ENCODE peak calls at places on chromosomes 4 and X, in eight cellular contexts. J is neuronal stem cell, T is osteoblast, Y is astrocyte of the cerebellum, L is hepatocyte, S is heart left ventricle, E is BE2C, K is GM12864. X is an unnamed sample.

GRCh38 chrX:23901805-23902204 is 5.9 kb downstream of the APOO start:
- DNase-seq in S (peak; percentile 40), E (peak; percentile 47), K (no peak), T (no peak), J (peak; percentile 26), Y (peak; percentile 60), L (peak; percentile 90), X (peak; percentile 82)

GRCh38 chr4:182494103-182494502 is 250.9 kb downstream of the TENM3 start:
- DNase-seq in Y (no peak), J (no peak), K (no peak), S (no peak), E (no peak), L (no peak), T (no peak), X (no peak)

GRCh38 chr4:78510681-78511080 is 40.9 kb upstream of the ANXA3 start:
- DNase-seq in T (no peak), S (no peak), E (no peak), L (no peak), Y (no peak), K (no peak), J (no peak), X (no peak)

GRCh38 chr4:72876946-72877345 is 192.6 kb downstream of the COX18 start:
- DNase-seq in J (no peak), Y (no peak), K (no peak), S (no peak), L (no peak), T (no peak), E (no peak), X (no peak)

GRCh38 chr4:85953651-85954018 is 406.2 kb downstream of the MAPK10 start:
- DNase-seq in L (peak; percentile 32), Y (no peak), E (no peak), S (no peak), J (no peak), T (peak; percentile 52), K (no peak), X (peak; percentile 61)

GRCh38 chr4:141425124-141425523 is 204.4 kb downstream of the ZNF330 start:
- DNase-seq in J (no peak), E (no peak), S (no peak), K (no peak), L (no peak), Y (peak; percentile 77), T (no peak), X (peak; percentile 68)

GRCh38 chrX:22748093-22748999 is 251.4 kb upstream of the DDX53 start:
- DNase-seq in K (no peak), E (peak; percentile 50), T (no peak), L (peak; percentile 72), J (peak; percentile 18), S (peak; percentile 26), Y (peak; percentile 13), X (peak; percentile 75)

GRCh38 chr4:91116861-91117260 is 989.7 kb downstream of the CCSER1 start:
- DNase-seq in S (no peak), Y (peak; percentile 6), L (peak; percentile 8), J (no peak), E (no peak), K (no peak), T (no peak), X (peak; percentile 7)

GRCh38 chrX:119655125-119655524 is 37.8 kb downstream of the SEPTIN6 start:
- DNase-seq in S (peak; percentile 41), L (peak; percentile 64), K (no peak), Y (peak; percentile 13), E (peak; percentile 67), J (no peak), T (peak; percentile 92), X (peak; percentile 77)

GRCh38 chrX:13489451-13489850 is 80.0 kb upstream of the EGFL6 start:
- DNase-seq in J (no peak), T (no peak), S (no peak), K (no peak), L (no peak), E (no peak), Y (peak; percentile 27), X (peak; percentile 61)

GRCh38 chr4:172692701-172693100 is 475.9 kb upstream of the GALNT7 start:
- DNase-seq in S (no peak), E (no peak), Y (no peak), L (no peak), K (no peak), T (no peak), J (no peak), X (no peak)
- H3K4me3 ChIP-seq in S (no peak overlapping the region), E (no peak overlapping the region), Y (no peak overlapping the region), L (no peak overlapping the region), K (no peak overlapping the region), T (no peak overlapping the region), J (no peak overlapping the region), X (no peak overlapping the region)

GRCh38 chr4:94762326-94762725 is 4.6 kb downstream of the BMPR1B start:
- DNase-seq in S (no peak), L (no peak), T (no peak), Y (no peak), K (no peak), E (no peak), J (no peak), X (no peak)

GRCh38 chr4:94759767-94760211 is 2.0 kb downstream of the BMPR1B start:
- DNase-seq in S (no peak), L (no peak), J (no peak), Y (no peak), T (peak; percentile 52), K (no peak), E (no peak), X (no peak)

GRCh38 chr4:94758141-94758699 is 465 bp downstream of the BMPR1B start:
- DNase-seq in J (peak; percentile 42), T (peak; percentile 90), E (peak; percentile 86), L (peak; percentile 54), Y (no peak), K (no peak), S (no peak), X (peak; percentile 72)

GRCh38 chr4:94758700-94759399 is 1.1 kb downstream of the BMPR1B start:
- DNase-seq in K (no peak), J (peak; percentile 15), T (no peak), E (peak; percentile 46), Y (no peak), S (no peak), L (no peak), X (no peak)

DNA sequence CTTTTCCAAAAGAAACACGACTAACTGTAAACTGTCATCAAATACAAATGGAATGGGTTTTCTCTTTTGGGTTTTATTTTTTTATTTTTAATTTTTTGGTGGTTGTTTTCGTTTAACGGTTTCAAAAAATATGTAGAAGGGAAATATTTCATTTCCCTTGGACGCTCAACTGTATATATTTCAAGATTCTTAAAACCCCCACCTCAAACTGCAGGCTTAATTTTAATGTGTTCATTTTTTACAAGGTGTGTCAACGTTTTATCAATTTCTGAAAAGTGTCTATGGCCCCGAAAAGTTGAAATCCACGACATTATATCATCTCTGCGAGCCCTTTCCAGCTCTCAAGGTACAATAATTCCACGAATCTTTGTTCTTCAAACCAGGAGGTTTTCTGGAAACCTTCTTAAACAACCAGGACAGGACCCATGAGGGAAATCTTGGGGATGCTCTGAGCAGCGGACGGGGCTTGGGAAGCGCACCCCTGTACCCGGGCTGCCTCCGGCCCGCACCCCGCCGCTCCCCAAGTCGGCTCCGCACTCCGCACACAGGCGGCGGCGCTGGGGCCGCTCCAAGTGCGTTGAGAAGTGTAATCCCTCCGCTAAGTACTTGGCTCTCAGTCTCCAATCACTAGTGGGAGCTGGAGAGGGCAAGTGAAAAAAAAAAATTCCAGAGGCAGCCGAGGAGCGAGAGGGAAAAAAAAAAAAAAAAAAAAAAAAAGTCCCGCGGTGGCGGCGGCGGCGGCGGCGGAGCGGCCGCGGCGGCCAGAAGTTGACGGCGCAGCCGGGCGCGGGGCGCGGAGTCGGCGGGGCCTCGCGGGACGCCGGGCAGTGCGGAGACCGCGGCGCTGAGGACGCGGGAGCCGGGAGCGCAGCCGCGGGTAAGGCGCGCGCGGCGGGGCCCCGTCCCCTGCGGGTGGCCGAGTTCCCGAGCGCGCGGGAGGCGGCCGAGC is at the start of gene BMPR1B:
- DNase-seq in T (no peak), L (peak; percentile 62), S (no peak), J (peak; percentile 67), Y (peak; percentile 44), K (no peak), E (peak; percentile 63), X (peak; percentile 83)
- H3K4me3 ChIP-seq in T (peak within 1 kb of the TSS; percentile 69), L (peak within 1 kb of the TSS; percentile 56), S (peak within 1 kb of the TSS; percentile 32), J (peak within 1 kb of the TSS; percentile 85), Y (peak within 1 kb of the TSS; percentile 58), K (no peak within 1 kb of the TSS), E (peak within 1 kb of the TSS; percentile 82), X (peak within 1 kb of the TSS; percentile 92)

GRCh38 chr4:138238521-138239292 is 3.4 kb downstream of the SLC7A11 start:
- DNase-seq in J (no peak), T (no peak), E (no peak), K (no peak), Y (no peak), L (no peak), S (no peak), X (no peak)
- H3K4me3 ChIP-seq in J (no peak overlapping the region), T (no peak overlapping the region), E (peak overlapping the region; percentile 78), K (no peak overlapping the region), Y (no peak overlapping the region), L (no peak overlapping the region), S (no peak overlapping the region), X (peak overlapping the region; percentile 80)

DNA sequence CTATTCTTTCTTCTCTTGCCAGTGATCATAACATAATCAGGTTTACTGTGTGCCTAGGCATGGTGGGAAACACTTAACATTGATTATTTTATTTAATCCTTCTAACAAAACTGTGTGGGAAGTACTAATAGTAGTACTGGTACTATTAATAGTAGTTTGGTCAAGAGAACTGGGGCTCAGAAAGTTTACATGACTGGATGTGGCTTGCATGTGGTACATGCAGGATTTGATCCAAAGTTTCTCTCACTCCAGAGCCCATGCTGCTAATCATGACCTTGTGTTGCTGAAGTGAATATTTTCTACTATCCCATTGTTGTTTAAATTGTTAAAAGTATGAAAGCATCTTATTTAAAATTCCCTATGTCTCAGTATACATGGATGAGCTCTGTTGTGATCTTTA is 78.4 kb downstream of the TMEM164 start:
- DNase-seq in L (no peak), S (no peak), K (no peak), E (no peak), Y (no peak), J (no peak), T (peak; percentile 14), X (no peak)
- H3K4me3 ChIP-seq in L (no peak overlapping the region), S (no peak overlapping the region), K (no peak overlapping the region), E (no peak overlapping the region), Y (no peak overlapping the region), J (no peak overlapping the region), T (no peak overlapping the region), X (no peak overlapping the region)

DNA sequence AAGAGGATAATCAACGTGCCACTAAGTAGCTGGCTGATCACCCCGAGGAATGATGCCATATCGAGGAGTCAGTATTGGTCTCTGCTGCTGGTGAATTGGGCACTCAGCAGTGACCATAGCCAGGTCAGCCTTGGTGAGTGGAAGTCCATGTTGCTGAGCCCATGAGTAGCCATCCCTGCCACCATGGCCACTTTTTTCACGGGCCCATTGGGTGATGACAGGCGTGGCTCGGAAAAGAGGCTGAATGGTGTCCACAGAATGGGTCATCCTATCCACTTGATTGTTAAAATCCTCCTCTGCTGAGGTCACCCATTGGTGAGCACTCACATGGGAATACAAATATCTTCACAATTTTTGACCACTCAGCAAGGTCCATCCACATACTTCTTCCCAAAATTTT is 114.4 kb downstream of the UBE2NL start:
- DNase-seq in E (no peak), K (no peak), T (no peak), Y (no peak), L (no peak), S (no peak), J (no peak), X (no peak)
- H3K4me3 ChIP-seq in E (no peak overlapping the region), K (no peak overlapping the region), T (no peak overlapping the region), Y (no peak overlapping the region), L (no peak overlapping the region), S (no peak overlapping the region), J (no peak overlapping the region), X (no peak overlapping the region)

GRCh38 chrX:84186603-84187358 is 1.2 kb downstream of the RPS6KA6 start:
- DNase-seq in L (peak; percentile 13), J (no peak), Y (no peak), E (peak; percentile 6), T (peak; percentile 83), S (no peak), K (no peak), X (no peak)
- H3K4me3 ChIP-seq in L (peak overlapping the region; percentile 57), J (peak overlapping the region; percentile 96), Y (peak overlapping the region; percentile 56), E (peak overlapping the region; percentile 85), T (peak overlapping the region; percentile 77), S (no peak overlapping the region), K (peak overlapping the region; percentile 69), X (peak overlapping the region; percentile 84)